ENCODE peak calls at places on chromosomes 11 and 22, in nine cellular contexts. X is PC-3, G is MM.1S, Q is A549, W is fibroblast of lung, L is neuronal stem cell, H is HCT116, R is GM23338, D is endothelial cell of umbilical vein. E is an unnamed sample.

GRCh38 chr22:45893516-45893915 is 83.4 kb downstream of the WNT7B start:
- DNase-seq in R (no peak), G (peak; percentile 80), L (no peak), H (no peak), W (peak; percentile 80), X (peak; percentile 27), D (no peak), Q (no peak), E (no peak)

GRCh38 chr22:26170795-26171194 is 1.5 kb downstream of the SEZ6L start:
- DNase-seq in Q (no peak), G (no peak), X (no peak), R (peak; percentile 85), W (no peak), L (peak; percentile 67), H (no peak), D (no peak), E (no peak)

GRCh38 chr11:93846411-93846810 is 4.0 kb downstream of the VSTM5 start:
- DNase-seq in H (no peak), L (no peak), X (peak; percentile 35), Q (no peak), W (peak; percentile 69), G (no peak), D (no peak), R (no peak), E (no peak)

GRCh38 chr11:102079625-102080024 is 30.6 kb upstream of the YAP1 start:
- DNase-seq in D (no peak), G (no peak), X (peak; percentile 65), R (no peak), W (no peak), H (no peak), L (no peak), Q (no peak), E (peak; percentile 38)

GRCh38 chr11:76232026-76232665 is 25.8 kb upstream of the WNT11 start:
- DNase-seq in R (no peak), D (no peak), G (peak; percentile 83), H (no peak), L (no peak), Q (no peak), W (no peak), X (no peak), E (no peak)

GRCh38 chr11:128582496-128583366 is 4.6 kb downstream of the ETS1 start:
- DNase-seq in W (peak; percentile 98), D (peak; percentile 64), X (peak; percentile 97), Q (peak; percentile 39), L (no peak), G (no peak), R (peak; percentile 89), H (no peak), E (peak; percentile 49)

GRCh38 chr11:115606223-115607220 is 102.3 kb upstream of the CADM1 start:
- DNase-seq in Q (no peak), G (no peak), D (no peak), X (no peak), L (no peak), W (peak; percentile 86), H (no peak), R (no peak), E (no peak)

GRCh38 chr22:22973336-22973735 is 85.7 kb downstream of the IGLL5 start:
- DNase-seq in D (no peak), R (no peak), X (no peak), W (no peak), G (no peak), Q (no peak), L (no peak), H (no peak), E (no peak)

GRCh38 chr11:70243912-70244652 is 26.4 kb upstream of the PPFIA1 start:
- DNase-seq in W (peak; percentile 60), H (no peak), Q (peak; percentile 24), X (peak; percentile 61), L (no peak), D (no peak), G (no peak), R (no peak), E (peak; percentile 45)

GRCh38 chr22:49514656-49515055 is 313.0 kb downstream of the BRD1 start:
- DNase-seq in X (no peak), H (no peak), R (no peak), G (no peak), D (no peak), Q (no peak), L (peak; percentile 44), W (no peak), E (no peak)

GRCh38 chr11:108616549-108616948 is 23.0 kb upstream of the EXPH5 start:
- DNase-seq in W (peak; percentile 97), H (peak; percentile 96), R (peak; percentile 17), X (peak; percentile 99), L (no peak), Q (peak; percentile 88), D (peak; percentile 65), G (no peak), E (peak; percentile 99)

GRCh38 chr11:13480198-13480597 is 15.6 kb downstream of the PTH start:
- DNase-seq in W (no peak), H (no peak), R (no peak), G (peak; percentile 59), L (no peak), D (no peak), X (peak; percentile 61), Q (peak; percentile 45), E (no peak)

GRCh38 chr11:114821626-114822025 is 143.3 kb downstream of the NXPE2 start:
- DNase-seq in H (no peak), X (peak; percentile 24), G (peak; percentile 54), W (peak; percentile 26), Q (no peak), R (peak; percentile 45), L (no peak), D (no peak), E (peak; percentile 12)

GRCh38 chr11:19079643-19080440 is 19.3 kb upstream of the MRGPRX2 start:
- DNase-seq in D (peak; percentile 89), X (peak; percentile 96), L (no peak), W (peak; percentile 95), G (no peak), R (no peak), H (peak; percentile 47), Q (peak; percentile 19), E (peak; percentile 90)

GRCh38 chr11:83157755-83158473 is 983 bp downstream of the PCF11 start:
- DNase-seq in G (peak; percentile 48), H (no peak), W (peak; percentile 49), L (peak; percentile 35), D (peak; percentile 70), X (peak; percentile 40), R (peak; percentile 62), Q (peak; percentile 61), E (peak; percentile 51)

GRCh38 chr11:69986421-69987229 is 91.5 kb upstream of the ANO1 start:
- DNase-seq in D (no peak), G (no peak), W (no peak), H (no peak), Q (no peak), X (no peak), R (peak; percentile 14), L (no peak), E (no peak)

GRCh38 chr22:45478108-45478771 is 24.4 kb upstream of the FBLN1 start:
- DNase-seq in L (no peak), D (no peak), W (peak; percentile 89), X (peak; percentile 83), R (no peak), Q (peak; percentile 84), G (no peak), H (no peak), E (no peak)

GRCh38 chr22:38981005-38981658 is 1.0 kb upstream of the APOBEC3B start:
- DNase-seq in G (no peak), Q (peak; percentile 20), L (peak; percentile 26), X (peak; percentile 45), D (no peak), H (peak; percentile 37), W (peak; percentile 68), R (peak; percentile 76), E (peak; percentile 63)

DNA sequence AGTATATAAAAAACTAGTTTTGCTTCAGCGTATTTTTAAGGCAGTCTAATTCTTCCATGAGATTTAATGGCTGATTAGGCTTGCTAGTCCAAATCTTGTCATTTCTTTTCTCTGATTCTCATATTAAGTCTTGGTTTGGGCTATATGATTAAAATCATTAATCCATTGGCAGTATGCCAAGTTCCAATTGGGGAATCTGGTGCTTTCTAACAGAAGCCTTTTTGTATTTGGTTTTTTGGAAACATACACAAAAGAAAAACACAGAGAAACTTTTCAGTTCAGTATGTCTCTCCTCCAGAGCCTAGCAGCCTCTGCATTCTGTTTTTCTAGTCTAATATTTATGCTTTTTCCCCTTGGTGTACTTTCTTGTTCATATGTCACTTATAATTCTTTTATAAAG is 37.9 kb downstream of the SWAP70 start:
- DNase-seq in W (no peak), Q (no peak), G (no peak), H (no peak), X (no peak), D (peak; percentile 50), R (no peak), L (no peak), E (no peak)
- H3K4me2 ChIP-seq in W (no peak overlapping the region), Q (peak overlapping the region; percentile 16), G (no peak overlapping the region), H (no peak overlapping the region), X (no peak overlapping the region), D (peak overlapping the region; percentile 71), R (no peak overlapping the region), L (no peak overlapping the region), E (no peak overlapping the region)

DNA sequence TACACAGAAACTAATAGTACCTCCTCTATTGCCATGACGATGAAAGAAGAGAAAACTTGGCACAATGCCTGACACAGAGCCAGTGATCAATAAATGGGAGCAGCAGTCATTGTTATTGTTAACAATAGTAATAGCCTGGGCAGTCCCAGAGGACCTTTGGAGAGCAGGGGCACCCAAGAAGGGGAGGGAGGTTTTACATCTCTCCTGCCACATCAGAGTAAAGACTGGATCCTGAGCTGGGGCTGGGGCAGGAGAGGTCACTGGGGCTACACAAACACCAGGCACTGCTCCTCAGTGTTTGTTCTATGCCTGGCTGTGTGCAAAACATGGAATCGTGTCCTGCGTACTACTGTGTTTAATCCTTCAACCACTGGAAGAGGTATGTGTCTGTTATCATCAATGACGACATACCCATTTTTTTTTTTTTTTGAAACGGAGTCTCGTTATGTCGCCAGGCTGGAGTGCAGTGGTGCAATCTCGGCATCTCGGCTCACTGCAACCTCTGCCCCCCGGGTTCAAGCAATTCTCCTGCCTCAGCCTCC is 25.0 kb upstream of the CREB3L1 start:
- DNase-seq in G (no peak), Q (no peak), R (no peak), H (no peak), D (no peak), W (no peak), X (no peak), L (no peak), E (no peak)
- H3K4me1 ChIP-seq in G (no peaks in the 10 kb centered on the region), Q (peaks cover 35% of the 10 kb centered on the region), R (peaks cover 17% of the 10 kb centered on the region), H (peaks cover 33% of the 10 kb centered on the region), D (peaks cover 6% of the 10 kb centered on the region), W (peaks cover 20% of the 10 kb centered on the region), X (peaks cover 17% of the 10 kb centered on the region), L (peaks cover 5% of the 10 kb centered on the region), E (peaks cover 19% of the 10 kb centered on the region)

GRCh38 chr11:33478111-33478573 is 221.0 kb downstream of the HIPK3 start:
- DNase-seq in X (no peak), H (no peak), Q (no peak), W (no peak), L (no peak), R (peak; percentile 27), G (peak; percentile 62), D (no peak), E (no peak)
- H3K4me2 ChIP-seq in X (no peak overlapping the region), H (no peak overlapping the region), Q (no peak overlapping the region), W (no peak overlapping the region), L (no peak overlapping the region), R (no peak overlapping the region), G (no peak overlapping the region), D (no peak overlapping the region), E (no peak overlapping the region)

DNA sequence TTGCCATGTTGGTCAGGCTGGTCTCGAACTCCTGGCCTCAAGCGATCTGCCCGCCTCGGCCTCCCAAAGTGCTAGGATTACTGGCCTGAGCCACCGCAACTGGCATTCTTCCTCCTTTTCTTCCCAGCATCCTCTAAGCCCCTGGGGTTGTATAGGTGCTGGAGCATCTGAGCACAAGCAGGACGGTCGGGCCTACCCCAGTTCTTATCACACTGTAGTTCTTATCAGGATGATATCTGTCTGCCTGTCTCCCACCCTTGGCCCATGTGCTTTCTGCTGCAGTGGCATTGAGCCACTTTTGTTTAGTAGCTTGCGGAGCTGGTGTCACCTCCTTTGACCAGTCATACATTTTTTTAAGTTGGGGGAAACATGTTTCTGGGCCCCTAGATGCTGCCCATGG is 1.9 kb downstream of the RHOD start:
- DNase-seq in R (no peak), D (no peak), W (no peak), X (no peak), L (no peak), Q (no peak), G (no peak), H (no peak), E (no peak)
- H3K4me1 ChIP-seq in R (peaks cover 21% of the 10 kb centered on the region), D (peaks cover 23% of the 10 kb centered on the region), W (peaks cover 7% of the 10 kb centered on the region), X (peaks cover 64% of the 10 kb centered on the region), L (peaks cover 3% of the 10 kb centered on the region), Q (peaks cover 67% of the 10 kb centered on the region), G (peaks cover 28% of the 10 kb centered on the region), H (peaks cover 85% of the 10 kb centered on the region), E (peaks cover 72% of the 10 kb centered on the region)

E was measured in mammary epithelial cell.